ENCODE peak calls at places on chromosome 4, in eight cellular contexts. U, G, K, X, M, L, V and I are unnamed samples.
A peak's percentile ranks its signal among the peaks of the same experiment; 100 is the strongest.

GRCh38 chr4:125368161-125368560 is 53.4 kb downstream of the FAT4 start:
- DNase-seq in U (no peak), G (peak; percentile 65), K (no peak), X (peak; percentile 81), M (no peak), L (no peak), V (no peak), I (peak; percentile 45)

GRCh38 chr4:186952709-186953108 is 229.1 kb upstream of the FAT1 start:
- DNase-seq in U (no peak), G (no peak), K (no peak), X (no peak), M (no peak), L (no peak), V (no peak), I (no peak)

GRCh38 chr4:22744478-22745062 is 51.8 kb downstream of the GBA3 start:
- DNase-seq in U (no peak), G (no peak), K (no peak), X (no peak), M (no peak), L (no peak), V (no peak), I (no peak)

GRCh38 chr4:147351083-147351787 is 129.7 kb upstream of the EDNRA start:
- DNase-seq in U (no peak), G (peak; percentile 75), K (no peak), X (peak; percentile 18), M (no peak), L (no peak), V (no peak), I (no peak)

GRCh38 chr4:16129336-16129735 is 45.5 kb upstream of the PROM1 start:
- DNase-seq in U (no peak), G (no peak), K (no peak), X (no peak), M (no peak), L (no peak), V (no peak), I (peak; percentile 23)

GRCh38 chr4:140568507-140569306 is at the start of gene UCP1:
- DNase-seq in U (no peak), G (no peak), K (no peak), X (peak; percentile 37), M (peak; percentile 85), L (no peak), V (no peak), I (peak; percentile 50)

GRCh38 chr4:64777286-64777685 is 368.0 kb upstream of the TECRL start:
- DNase-seq in U (no peak), G (peak; percentile 7), K (no peak), X (no peak), M (no peak), L (no peak), V (no peak), I (no peak)

GRCh38 chr4:7310441-7310840 is 118.1 kb downstream of the SORCS2 start:
- DNase-seq in U (no peak), G (no peak), K (no peak), X (no peak), M (no peak), L (no peak), V (no peak), I (no peak)

GRCh38 chr4:143337600-143338287 is 1.1 kb downstream of the GAB1 start:
- DNase-seq in U (peak; percentile 57), G (peak; percentile 37), K (no peak), X (peak; percentile 70), M (peak; percentile 68), L (no peak), V (peak; percentile 61), I (peak; percentile 78)

GRCh38 chr4:75745192-75745591 is 20.8 kb downstream of the USO1 start:
- DNase-seq in U (no peak), G (no peak), K (no peak), X (peak; percentile 87), M (no peak), L (no peak), V (no peak), I (peak; percentile 40)

GRCh38 chr4:91267543-91267942 is 1036.2 kb upstream of the GRID2 start:
- DNase-seq in U (no peak), G (no peak), K (no peak), X (no peak), M (no peak), L (no peak), V (no peak), I (no peak)

GRCh38 chr4:40046311-40046980 is 10.2 kb upstream of the N4BP2 start:
- DNase-seq in U (no peak), G (peak; percentile 53), K (no peak), X (peak; percentile 58), M (no peak), L (no peak), V (no peak), I (peak; percentile 68)

GRCh38 chr4:1082215-1083182 is 30.9 kb downstream of the RNF212 start:
- DNase-seq in U (no peak), G (peak; percentile 92), K (peak; percentile 42), X (peak; percentile 97), M (no peak), L (no peak), V (peak; percentile 15), I (peak; percentile 62)

GRCh38 chr4:41141910-41142309 is 72.4 kb downstream of the APBB2 start:
- DNase-seq in U (no peak), G (peak; percentile 29), K (no peak), X (peak; percentile 79), M (no peak), L (no peak), V (no peak), I (no peak)

GRCh38 chr4:41142946-41143720 is 71.2 kb downstream of the APBB2 start:
- DNase-seq in U (no peak), G (peak; percentile 29), K (no peak), X (peak; percentile 94), M (no peak), L (no peak), V (no peak), I (peak; percentile 52)

GRCh38 chr4:41143721-41144379 is 70.5 kb downstream of the APBB2 start:
- DNase-seq in U (no peak), G (peak; percentile 19), K (no peak), X (peak; percentile 71), M (no peak), L (no peak), V (no peak), I (no peak)

GRCh38 chr4:41140410-41140809 is 73.9 kb downstream of the APBB2 start:
- DNase-seq in U (no peak), G (no peak), K (no peak), X (no peak), M (no peak), L (no peak), V (no peak), I (no peak)

DNA sequence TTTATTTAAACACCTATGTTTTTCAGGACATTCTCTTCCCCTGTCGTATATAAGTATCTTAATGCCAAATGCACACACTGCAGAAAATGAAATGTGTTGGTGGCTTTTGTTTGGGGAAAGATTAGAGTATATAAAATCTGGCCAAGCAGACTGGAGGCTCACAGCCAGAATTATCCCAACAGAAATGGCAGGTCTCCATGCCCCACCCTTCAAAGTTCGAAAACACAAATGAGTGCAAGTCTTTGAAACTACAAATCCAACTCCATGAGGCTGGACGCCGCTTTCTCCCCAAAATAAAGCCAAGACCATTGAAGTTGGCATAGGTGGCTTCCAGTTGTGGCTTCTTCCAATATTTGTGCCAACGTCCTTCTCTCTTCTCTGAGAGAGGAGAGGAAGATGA is 72.0 kb downstream of the APBB2 start:
- DNase-seq in U (no peak), G (no peak), K (no peak), X (peak; percentile 35), M (no peak), L (no peak), V (no peak), I (no peak)
- H3K4me1 ChIP-seq in U (peaks cover 6% of the 10 kb centered on the region), G (peaks cover 13% of the 10 kb centered on the region), K (no peaks in the 10 kb centered on the region), X (peaks cover 61% of the 10 kb centered on the region), M (peaks cover 28% of the 10 kb centered on the region), L (peaks cover 59% of the 10 kb centered on the region), V (peaks cover 16% of the 10 kb centered on the region), I (peaks cover 45% of the 10 kb centered on the region)

GRCh38 chr4:3389186-3389878 is 52.4 kb upstream of the HGFAC start:
- DNase-seq in U (no peak), G (no peak), K (no peak), X (no peak), M (no peak), L (no peak), V (no peak), I (no peak)

GRCh38 chr4:3389879-3390840 is 51.6 kb upstream of the HGFAC start:
- DNase-seq in U (no peak), G (no peak), K (no peak), X (no peak), M (no peak), L (no peak), V (no peak), I (no peak)

GRCh38 chr4:3393171-3393570 is 48.6 kb upstream of the HGFAC start:
- DNase-seq in U (no peak), G (no peak), K (no peak), X (no peak), M (no peak), L (no peak), V (no peak), I (no peak)

GRCh38 chr4:3391422-3391821 is 50.3 kb upstream of the HGFAC start:
- DNase-seq in U (no peak), G (no peak), K (no peak), X (no peak), M (no peak), L (no peak), V (no peak), I (no peak)

GRCh38 chr4:3392319-3392718 is 49.4 kb upstream of the HGFAC start:
- DNase-seq in U (no peak), G (no peak), K (no peak), X (no peak), M (no peak), L (no peak), V (no peak), I (no peak)
- H3K9me2 ChIP-seq in U (no peaks in the 10 kb centered on the region), G (no peaks in the 10 kb centered on the region), K (no peaks in the 10 kb centered on the region), X (no peaks in the 10 kb centered on the region), M (no peaks in the 10 kb centered on the region), L (no peaks in the 10 kb centered on the region), V (no peaks in the 10 kb centered on the region), I (no peaks in the 10 kb centered on the region)

GRCh38 chr4:139082750-139083532 is 67.4 kb downstream of the NOCT start:
- DNase-seq in U (peak; percentile 98), G (peak; percentile 97), K (peak; percentile 99), X (peak; percentile 98), M (peak; percentile 99), L (peak; percentile 96), V (peak; percentile 99), I (peak; percentile 96)

GRCh38 chr4:139083533-139084424 is 68.2 kb downstream of the NOCT start:
- DNase-seq in U (peak; percentile 93), G (peak; percentile 85), K (peak; percentile 95), X (peak; percentile 94), M (peak; percentile 92), L (peak; percentile 86), V (peak; percentile 91), I (peak; percentile 95)

GRCh38 chr4:139077567-139078355 is 62.2 kb downstream of the NOCT start:
- DNase-seq in U (no peak), G (no peak), K (no peak), X (no peak), M (no peak), L (no peak), V (no peak), I (no peak)

GRCh38 chr4:139076016-139076744 is 60.6 kb downstream of the NOCT start:
- DNase-seq in U (no peak), G (no peak), K (no peak), X (no peak), M (no peak), L (no peak), V (no peak), I (no peak)

GRCh38 chr4:139078926-139079325 is 63.3 kb downstream of the NOCT start:
- DNase-seq in U (no peak), G (no peak), K (no peak), X (no peak), M (no peak), L (no peak), V (no peak), I (no peak)
- H3K4me1 ChIP-seq in U (peaks cover 15% of the 10 kb centered on the region), G (peaks cover 19% of the 10 kb centered on the region), K (peaks cover 60% of the 10 kb centered on the region), X (peaks cover 23% of the 10 kb centered on the region), M (peaks cover 11% of the 10 kb centered on the region), L (no peaks in the 10 kb centered on the region), V (peaks cover 22% of the 10 kb centered on the region), I (no peaks in the 10 kb centered on the region)

GRCh38 chr4:8381814-8382581 is 58.5 kb downstream of the ACOX3 start:
- DNase-seq in U (no peak), G (no peak), K (no peak), X (no peak), M (no peak), L (no peak), V (no peak), I (no peak)
- H3K9me2 ChIP-seq in U (no peaks in the 10 kb centered on the region), G (no peaks in the 10 kb centered on the region), K (no peaks in the 10 kb centered on the region), X (no peaks in the 10 kb centered on the region), M (no peaks in the 10 kb centered on the region), L (no peaks in the 10 kb centered on the region), V (no peaks in the 10 kb centered on the region), I (no peaks in the 10 kb centered on the region)